ENCODE peak calls at places on chromosome 22, in seven cellular contexts. N is IMR-90, T is H9, W is trophoblast cell, K is neuronal stem cell, A is mesenchymal stem cell, X is H1. G is an unnamed sample.

GRCh38 chr22:23402275-23403151 is 177.6 kb downstream of the IGLL1 start:
- DNase-seq in T (peak; percentile 84), X (peak; percentile 53), N (peak; percentile 19), A (peak; percentile 52), W (peak; percentile 92), K (peak; percentile 69), G (peak; percentile 92)

GRCh38 chr22:41001722-41002122 is 50.5 kb downstream of the RBX1 start:
- DNase-seq in X (no peak), K (no peak), T (no peak), W (peak; percentile 88), N (peak; percentile 44), A (peak; percentile 53), G (peak; percentile 65)

GRCh38 chr22:25453557-25453956 is 110.9 kb upstream of the GRK3 start:
- DNase-seq in K (no peak), T (no peak), W (no peak), N (no peak), X (no peak), A (no peak), G (no peak)

GRCh38 chr22:32617271-32617670 is 142.7 kb downstream of the FBXO7 start:
- DNase-seq in A (peak; percentile 72), W (no peak), K (no peak), T (no peak), X (no peak), N (peak; percentile 74), G (no peak)

GRCh38 chr22:36798671-36799066 is 18.2 kb downstream of the PVALB start:
- DNase-seq in K (no peak), A (no peak), T (no peak), X (no peak), W (no peak), N (no peak), G (no peak)

GRCh38 chr22:25953919-25954318 is 211.9 kb downstream of the MYO18B start:
- DNase-seq in K (no peak), A (no peak), N (no peak), T (no peak), W (no peak), X (no peak), G (no peak)

GRCh38 chr22:35039625-35040024 is 26.3 kb upstream of the ISX start:
- DNase-seq in K (no peak), W (no peak), X (no peak), T (no peak), N (no peak), A (no peak), G (no peak)

GRCh38 chr22:48369789-48370507 is 1457.7 kb downstream of the BRD1 start:
- DNase-seq in W (no peak), X (peak; percentile 82), A (no peak), T (peak; percentile 84), K (no peak), N (no peak), G (peak; percentile 82)

GRCh38 chr22:42065408-42066132 is 5.0 kb downstream of the NAGA start:
- DNase-seq in N (no peak), K (no peak), X (no peak), W (no peak), A (no peak), T (peak; percentile 71), G (peak; percentile 69)

GRCh38 chr22:46000081-46001027 is 23.4 kb upstream of the WNT7B start:
- DNase-seq in X (no peak), K (no peak), N (no peak), W (no peak), A (no peak), T (no peak), G (no peak)

GRCh38 chr22:49752598-49753091 is 75.0 kb downstream of the BRD1 start:
- DNase-seq in N (no peak), X (no peak), A (no peak), W (no peak), T (peak; percentile 22), K (no peak), G (no peak)

GRCh38 chr22:27541831-27542230 is 259.7 kb downstream of the MN1 start:
- DNase-seq in X (no peak), A (no peak), W (no peak), N (no peak), T (no peak), K (no peak), G (no peak)

GRCh38 chr22:27543460-27543859 is 258.1 kb downstream of the MN1 start:
- DNase-seq in A (no peak), T (no peak), W (no peak), N (no peak), X (no peak), K (no peak), G (no peak)

GRCh38 chr22:27545071-27545470 is 256.5 kb downstream of the MN1 start:
- DNase-seq in X (no peak), N (no peak), K (no peak), A (no peak), W (no peak), T (no peak), G (no peak)

GRCh38 chr22:27542602-27543001 is 259.0 kb downstream of the MN1 start:
- DNase-seq in X (no peak), T (no peak), W (no peak), K (no peak), A (no peak), N (no peak), G (no peak)

GRCh38 chr22:27546157-27546556 is 255.4 kb downstream of the MN1 start:
- DNase-seq in K (no peak), X (no peak), T (no peak), N (no peak), A (no peak), W (no peak), G (no peak)
- H3K18ac ChIP-seq in K (no peak overlapping the region), X (no peak overlapping the region), T (no peak overlapping the region), N (no peak overlapping the region), A (no peak overlapping the region), W (no peak overlapping the region), G (no peak overlapping the region)

DNA sequence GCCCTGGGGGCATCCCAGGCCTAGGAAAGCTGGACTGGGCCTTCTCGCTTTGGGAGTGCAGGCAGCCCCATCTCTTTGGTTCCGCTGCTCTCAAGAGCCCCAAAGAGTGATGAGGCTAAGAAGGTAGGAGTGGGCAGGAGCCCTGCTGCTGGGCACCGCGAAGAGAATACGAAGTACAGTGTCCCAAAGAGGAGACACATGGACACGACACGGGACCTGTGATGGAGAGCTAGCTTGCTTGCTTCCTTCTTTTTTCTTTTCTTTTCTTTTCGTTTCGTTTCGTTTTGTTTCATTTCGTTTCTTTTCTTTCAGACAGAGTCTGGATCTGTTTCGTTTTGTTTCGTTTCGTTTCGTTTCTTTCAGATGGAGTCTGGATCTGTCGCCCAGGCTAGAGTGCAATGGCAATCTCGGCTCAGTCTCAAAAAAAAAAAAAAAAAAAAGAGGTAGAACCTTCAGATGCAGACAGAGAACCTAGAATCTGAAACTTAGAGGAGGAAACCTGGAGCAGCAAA is 10.6 kb downstream of the MGAT3 start:
- DNase-seq in X (no peak), A (no peak), N (no peak), K (no peak), T (no peak), W (no peak), G (no peak)
- H3K4me2 ChIP-seq in X (no peak overlapping the region), A (no peak overlapping the region), N (no peak overlapping the region), K (no peak overlapping the region), T (no peak overlapping the region), W (no peak overlapping the region), G (no peak overlapping the region)

DNA sequence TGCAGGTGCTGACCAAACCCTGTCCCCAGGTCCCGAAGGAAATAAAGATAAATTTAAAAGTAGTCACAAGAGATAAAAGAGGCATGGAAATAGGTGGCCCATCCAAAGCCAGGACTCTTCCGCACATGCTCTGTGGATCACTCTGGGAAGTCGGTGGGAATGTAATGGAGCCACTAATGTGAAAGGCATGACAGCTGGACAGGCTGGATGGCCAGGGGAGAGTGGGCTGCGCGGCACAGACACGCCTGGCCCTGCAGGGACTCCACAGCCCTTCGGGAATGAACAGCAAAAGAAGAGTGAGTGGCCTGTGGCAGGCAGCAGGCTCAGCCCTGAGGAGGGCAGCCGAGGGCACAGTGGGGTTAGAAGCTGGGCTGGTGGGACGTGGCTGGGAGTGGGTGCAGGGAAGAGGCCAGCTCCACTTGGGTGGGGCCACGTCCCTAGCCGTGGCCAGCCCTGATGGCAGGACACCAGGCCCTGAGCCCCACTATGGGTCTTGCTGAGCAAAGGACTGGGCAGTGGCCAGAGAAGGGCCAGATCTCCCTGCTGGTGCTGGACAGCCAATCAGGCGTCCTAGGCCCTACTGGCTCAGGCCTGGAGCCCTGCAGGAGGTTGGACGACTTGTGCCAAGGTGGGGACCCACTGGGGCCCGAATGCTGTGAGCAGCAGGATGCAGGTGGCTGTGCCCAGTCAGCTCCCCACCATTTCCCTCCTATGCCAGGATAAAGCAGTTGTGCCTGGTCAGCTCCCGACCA is 31.3 kb upstream of the GNB1L start:
- DNase-seq in W (peak; percentile 39), N (no peak), X (no peak), K (no peak), A (no peak), T (no peak), G (no peak)
- H3K18ac ChIP-seq in W (peak overlapping the region; percentile 5), N (peak overlapping the region; percentile 85), X (no peak overlapping the region), K (peak overlapping the region; percentile 89), A (no peak overlapping the region), T (no peak overlapping the region), G (no peak overlapping the region)

DNA sequence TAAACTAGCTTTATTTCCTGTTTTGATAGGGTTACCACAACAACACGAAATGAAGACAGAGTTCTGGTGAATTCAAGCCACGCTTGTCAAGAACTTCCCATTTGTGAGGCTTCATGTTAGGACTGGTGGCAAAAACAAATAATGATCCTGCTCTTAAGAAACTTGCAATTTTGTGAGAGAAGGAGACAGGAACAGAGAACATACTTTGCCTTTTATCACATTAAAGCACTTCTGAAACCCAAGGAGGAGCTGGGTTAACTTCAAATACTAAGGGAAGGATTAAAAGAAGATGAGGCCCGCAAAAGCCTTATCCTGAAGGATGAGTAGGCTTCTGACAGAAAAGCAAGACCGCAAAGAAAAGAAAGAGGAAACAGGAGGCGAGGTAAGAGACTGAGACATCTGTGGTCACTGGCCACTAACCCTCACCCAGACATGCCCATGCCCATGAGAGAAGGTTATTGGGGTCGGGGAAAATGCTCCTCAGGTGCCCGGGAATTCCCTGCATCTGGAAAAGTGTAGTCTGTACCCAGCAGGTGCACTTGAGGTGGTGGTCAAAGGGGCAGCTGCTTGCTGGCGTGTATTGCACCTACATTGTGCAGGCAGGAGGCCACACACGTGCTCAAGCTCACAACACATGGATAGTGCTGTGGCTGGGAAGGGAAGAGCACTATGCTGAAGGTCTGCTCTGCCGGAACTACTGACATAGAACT is 50.5 kb downstream of the MAPK1 start:
- DNase-seq in N (peak; percentile 95), K (no peak), W (peak; percentile 11), X (no peak), A (peak; percentile 98), T (no peak), G (peak; percentile 71)
- H3K4me2 ChIP-seq in N (peak overlapping the region; percentile 30), K (no peak overlapping the region), W (no peak overlapping the region), X (no peak overlapping the region), A (peak overlapping the region; percentile 14), T (no peak overlapping the region), G (no peak overlapping the region)

G was measured in mesendoderm.